ENCODE peak calls at places on chromosomes 16 and 17, in six cellular contexts. S, E, T, R, C and A are unnamed samples. For H3K4me1, the result is how much of the 10 kb centered on the place peaks cover.

GRCh38 chr17:41975099-41976083 is 8.8 kb downstream of the CNP start:
- DNase-seq in T (no peak), C (no peak), S (no peak), R (no peak), E (no peak), A (peak)

GRCh38 chr17:4514779-4515178 is 16.1 kb downstream of the SPNS2 start:
- DNase-seq in C (no peak), R (no peak), S (no peak), E (no peak), T (no peak), A (no peak)

GRCh38 chr16:56610017-56610608 is 1.7 kb downstream of the MT2A start:
- DNase-seq in R (peak), T (no peak), C (peak), S (peak), E (peak), A (peak)

GRCh38 chr16:9159839-9160550 is 68.6 kb downstream of the HAPSTR1 start:
- DNase-seq in T (peak), R (peak), C (peak), S (peak), E (peak), A (peak)

GRCh38 chr17:17300624-17301568 is 2.3 kb upstream of the NT5M start:
- DNase-seq in T (peak), R (peak), E (peak), C (no peak), S (peak), A (peak)

GRCh38 chr16:68833251-68833650 is 10.1 kb upstream of the TANGO6 start:
- DNase-seq in S (no peak), E (no peak), C (no peak), R (no peak), T (no peak), A (no peak)

GRCh38 chr17:7438050-7438614 is 1.2 kb upstream of the FGF11 start:
- DNase-seq in R (peak), C (peak), T (no peak), S (peak), E (no peak), A (peak)

GRCh38 chr16:24674877-24675276 is 54.6 kb upstream of the TNRC6A start:
- DNase-seq in E (no peak), C (no peak), T (no peak), R (no peak), S (no peak), A (no peak)

GRCh38 chr17:5123343-5124124 is 7.7 kb downstream of the USP6 start:
- DNase-seq in S (peak), R (no peak), T (no peak), C (no peak), E (no peak), A (peak)

GRCh38 chr16:53817117-53817516 is 113.2 kb downstream of the FTO start:
- DNase-seq in E (peak), T (no peak), R (no peak), C (no peak), S (no peak), A (no peak)

GRCh38 chr17:15279011-15279477 is 13.9 kb upstream of the PMP22 start:
- DNase-seq in T (no peak), R (no peak), S (no peak), E (peak), C (no peak), A (no peak)

GRCh38 chr17:41775394-41776226 is 10.9 kb downstream of the JUP start:
- DNase-seq in T (no peak), R (peak), E (no peak), S (peak), C (no peak), A (no peak)

GRCh38 chr17:81579821-81580321 is 27.7 kb upstream of the FAAP100 start:
- DNase-seq in T (no peak), E (no peak), S (no peak), R (no peak), C (no peak), A (no peak)

GRCh38 chr17:72121164-72122001 is 563 bp downstream of the SOX9 start:
- DNase-seq in T (no peak), R (peak), C (no peak), E (peak), S (no peak), A (peak)

GRCh38 chr16:17802566-17802965 is 331.8 kb upstream of the XYLT1 start:
- DNase-seq in T (no peak), E (no peak), S (no peak), R (no peak), C (no peak), A (no peak)

GRCh38 chr17:77569846-77570564 is 388.5 kb upstream of the TNRC6C start:
- DNase-seq in R (no peak), T (no peak), E (no peak), S (no peak), C (no peak), A (peak)

GRCh38 chr16:66275795-66276428 is 90.6 kb upstream of the CDH5 start:
- DNase-seq in R (peak), T (no peak), E (peak), S (peak), C (no peak), A (no peak)

GRCh38 chr17:9971991-9972390 is 66.9 kb upstream of the RCVRN start:
- DNase-seq in R (peak), T (peak), E (no peak), C (peak), S (no peak), A (peak)

GRCh38 chr17:36755586-36755985 is 154.2 kb downstream of the MRM1 start:
- DNase-seq in R (peak), S (peak), C (peak), E (peak), T (no peak), A (peak)

GRCh38 chr17:1545618-1546017 is 17.0 kb downstream of the PITPNA start:
- DNase-seq in C (no peak), S (no peak), E (no peak), T (no peak), R (peak), A (no peak)
- H3K4me1 ChIP-seq in C (under half), S (under half), E (under half), T (under half), R (under half), A (under half)

GRCh38 chr17:11240041-11240801 is 792 bp upstream of the SHISA6 start:
- DNase-seq in T (no peak), E (no peak), S (no peak), R (peak), C (peak), A (no peak)

GRCh38 chr17:11239379-11239970 is 1.5 kb upstream of the SHISA6 start:
- DNase-seq in E (no peak), R (no peak), S (no peak), T (no peak), C (no peak), A (no peak)

GRCh38 chr17:11240841-11241610 is at the start of gene SHISA6:
- DNase-seq in S (no peak), R (no peak), T (no peak), C (peak), E (no peak), A (no peak)

GRCh38 chr17:11238710-11239109 is 2.3 kb upstream of the SHISA6 start:
- DNase-seq in C (peak), E (no peak), T (no peak), R (no peak), S (no peak), A (no peak)

GRCh38 chr17:11241611-11242226 is 706 bp downstream of the SHISA6 start:
- DNase-seq in R (peak), C (peak), S (no peak), E (no peak), T (no peak), A (peak)
- H3K4me3 ChIP-seq in R (no peak), C (peak), S (no peak), E (no peak), T (no peak), A (no peak)

GRCh38 chr16:72983728-72984350 is 64.1 kb downstream of the ZFHX3 start:
- DNase-seq in S (no peak), C (peak), R (no peak), E (no peak), T (no peak), A (no peak)

GRCh38 chr16:72985148-72985882 is 62.6 kb downstream of the ZFHX3 start:
- DNase-seq in C (no peak), T (no peak), E (no peak), S (no peak), R (no peak), A (no peak)

GRCh38 chr16:72987480-72987901 is 60.4 kb downstream of the ZFHX3 start:
- DNase-seq in C (peak), R (no peak), T (no peak), E (no peak), S (no peak), A (no peak)

GRCh38 chr16:72988568-72988967 is 59.4 kb downstream of the ZFHX3 start:
- DNase-seq in E (no peak), R (no peak), C (no peak), T (no peak), S (no peak), A (no peak)

DNA sequence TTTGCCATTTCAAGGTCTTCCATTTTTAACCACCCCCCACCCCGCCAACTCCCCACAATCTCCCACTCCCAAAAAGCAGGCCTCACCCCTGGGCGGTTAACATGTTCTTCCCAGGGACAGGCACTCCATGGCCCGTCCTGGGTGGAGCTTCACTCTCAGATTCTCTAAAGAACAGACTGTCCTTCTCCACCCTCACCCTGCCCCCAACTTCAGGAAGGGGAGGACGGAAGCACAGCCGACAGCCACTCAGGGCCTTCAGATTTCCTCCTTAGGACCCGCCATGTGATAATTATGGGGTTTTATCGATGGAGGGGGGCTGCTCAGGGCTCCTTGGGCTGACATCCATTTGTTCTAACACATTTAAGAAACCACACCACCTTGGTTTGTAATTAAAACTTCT is 61.9 kb downstream of the ZFHX3 start:
- DNase-seq in T (no peak), C (peak), S (no peak), R (no peak), E (no peak), A (no peak)
- H3K4me1 ChIP-seq in T (under half), C (half or more), S (under half), R (under half), E (under half), A (half or more)

GRCh38 chr16:50265716-50266336 is 525 bp upstream of the ADCY7 start:
- DNase-seq in R (no peak), E (no peak), C (no peak), S (no peak), T (no peak), A (no peak)
- H3K4me3 ChIP-seq in R (peak), E (no peak), C (no peak), S (no peak), T (no peak), A (peak)

DNA sequence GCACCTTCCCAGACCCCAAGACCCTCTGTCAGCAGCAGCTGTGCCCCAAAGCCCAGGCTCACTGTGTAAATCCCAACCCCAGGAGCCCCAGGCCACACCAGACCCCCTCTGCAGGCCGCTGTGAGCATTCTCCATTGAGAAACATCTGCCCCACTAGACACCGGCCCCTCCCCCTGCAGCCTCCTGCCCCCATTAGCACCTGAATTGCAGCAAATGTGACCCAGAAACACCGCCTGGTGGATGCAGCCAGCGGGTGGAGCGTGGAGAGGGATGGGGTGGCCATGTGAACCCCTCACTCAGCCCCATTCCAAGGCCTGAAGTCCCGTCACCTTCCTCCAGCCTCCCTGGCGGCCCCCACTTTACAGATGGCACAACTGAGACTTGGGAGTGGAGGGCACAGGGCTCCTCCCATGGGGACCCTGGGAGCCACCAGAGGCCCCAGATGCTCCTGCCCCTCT is 2.2 kb downstream of the UBALD1 start:
- DNase-seq in C (no peak), T (peak), E (peak), S (peak), R (no peak), A (no peak)
- H3K4me1 ChIP-seq in C (under half), T (under half), E (under half), S (under half), R (under half), A (under half)